ENCODE peak calls at places on chromosomes 7 and 10, in seven cellular contexts. One of them, this sample, is unnamed. For H3K4me1, the result is how much of the 10 kb centered on the place peaks cover.

GRCh38 chr7:26006421-26006820 is 145.6 kb upstream of the NFE2L3 start:
- DNase-seq in GM23248: no peak
- DNase-seq in PC-9: no peak
- DNase-seq in mammary epithelial cell: no peak
- DNase-seq in neural progenitor cell: no peak
- DNase-seq in OCI-LY7: no peak
- DNase-seq in HepG2: no peak
- DNase-seq in this sample: no peak

GRCh38 chr10:26480909-26481703 is 43.0 kb downstream of the APBB1IP start:
- DNase-seq in GM23248: no peak
- DNase-seq in PC-9: no peak
- DNase-seq in mammary epithelial cell: no peak
- DNase-seq in neural progenitor cell: no peak
- DNase-seq in OCI-LY7: peak
- DNase-seq in HepG2: no peak
- DNase-seq in this sample: no peak

GRCh38 chr7:4241791-4242190 is 440.3 kb upstream of the FOXK1 start:
- DNase-seq in GM23248: no peak
- DNase-seq in PC-9: no peak
- DNase-seq in mammary epithelial cell: no peak
- DNase-seq in neural progenitor cell: peak
- DNase-seq in OCI-LY7: no peak
- DNase-seq in HepG2: no peak
- DNase-seq in this sample: no peak

GRCh38 chr10:133100706-133101463 is 13.2 kb downstream of the ADGRA1 start:
- DNase-seq in GM23248: peak
- DNase-seq in PC-9: no peak
- DNase-seq in mammary epithelial cell: no peak
- DNase-seq in neural progenitor cell: peak
- DNase-seq in OCI-LY7: no peak
- DNase-seq in HepG2: no peak
- DNase-seq in this sample: no peak

GRCh38 chr10:109961181-109962001 is 38.1 kb upstream of the XPNPEP1 start:
- DNase-seq in GM23248: peak
- DNase-seq in PC-9: peak
- DNase-seq in mammary epithelial cell: peak
- DNase-seq in neural progenitor cell: no peak
- DNase-seq in OCI-LY7: no peak
- DNase-seq in HepG2: no peak
- DNase-seq in this sample: peak

GRCh38 chr7:30796105-30796869 is 25.1 kb downstream of the MINDY4 start:
- DNase-seq in GM23248: peak
- DNase-seq in PC-9: peak
- DNase-seq in mammary epithelial cell: peak
- DNase-seq in neural progenitor cell: no peak
- DNase-seq in OCI-LY7: no peak
- DNase-seq in HepG2: no peak
- DNase-seq in this sample: peak

GRCh38 chr7:158997471-158997870 is 141.1 kb downstream of the DYNC2I1 start:
- DNase-seq in GM23248: no peak
- DNase-seq in PC-9: no peak
- DNase-seq in mammary epithelial cell: no peak
- DNase-seq in neural progenitor cell: no peak
- DNase-seq in OCI-LY7: no peak
- DNase-seq in HepG2: no peak
- DNase-seq in this sample: no peak

GRCh38 chr7:155521743-155522398 is 24.5 kb downstream of the CNPY1 start:
- DNase-seq in GM23248: no peak
- DNase-seq in PC-9: no peak
- DNase-seq in mammary epithelial cell: no peak
- DNase-seq in neural progenitor cell: no peak
- DNase-seq in OCI-LY7: no peak
- DNase-seq in HepG2: no peak
- DNase-seq in this sample: no peak

GRCh38 chr10:77391605-77392235 is 245.9 kb downstream of the KCNMA1 start:
- DNase-seq in GM23248: peak
- DNase-seq in PC-9: peak
- DNase-seq in mammary epithelial cell: peak
- DNase-seq in neural progenitor cell: peak
- DNase-seq in OCI-LY7: peak
- DNase-seq in HepG2: peak
- DNase-seq in this sample: peak

GRCh38 chr7:2629740-2630681 is 1.8 kb upstream of the TTYH3 start:
- DNase-seq in GM23248: no peak
- DNase-seq in PC-9: no peak
- DNase-seq in mammary epithelial cell: peak
- DNase-seq in neural progenitor cell: no peak
- DNase-seq in OCI-LY7: no peak
- DNase-seq in HepG2: peak
- DNase-seq in this sample: no peak

GRCh38 chr10:123855013-123855684 is 36.5 kb downstream of the CPXM2 start:
- DNase-seq in GM23248: no peak
- DNase-seq in PC-9: no peak
- DNase-seq in mammary epithelial cell: no peak
- DNase-seq in neural progenitor cell: no peak
- DNase-seq in OCI-LY7: no peak
- DNase-seq in HepG2: no peak
- DNase-seq in this sample: no peak

GRCh38 chr7:101935521-101936141 is 118.2 kb downstream of the CUX1 start:
- DNase-seq in GM23248: no peak
- DNase-seq in PC-9: no peak
- DNase-seq in mammary epithelial cell: no peak
- DNase-seq in neural progenitor cell: no peak
- DNase-seq in OCI-LY7: peak
- DNase-seq in HepG2: no peak
- DNase-seq in this sample: no peak

GRCh38 chr10:13690281-13690825 is 103.6 kb downstream of the PRPF18 start:
- DNase-seq in GM23248: no peak
- DNase-seq in PC-9: peak
- DNase-seq in mammary epithelial cell: peak
- DNase-seq in neural progenitor cell: peak
- DNase-seq in OCI-LY7: no peak
- DNase-seq in HepG2: no peak
- DNase-seq in this sample: no peak

GRCh38 chr7:133703547-133703946 is 423.6 kb upstream of the LRGUK start:
- DNase-seq in GM23248: peak
- DNase-seq in PC-9: no peak
- DNase-seq in mammary epithelial cell: peak
- DNase-seq in neural progenitor cell: no peak
- DNase-seq in OCI-LY7: no peak
- DNase-seq in HepG2: no peak
- DNase-seq in this sample: peak

GRCh38 chr10:34454590-34455289 is 360.4 kb downstream of the PARD3 start:
- DNase-seq in GM23248: no peak
- DNase-seq in PC-9: no peak
- DNase-seq in mammary epithelial cell: no peak
- DNase-seq in neural progenitor cell: no peak
- DNase-seq in OCI-LY7: no peak
- DNase-seq in HepG2: no peak
- DNase-seq in this sample: peak

GRCh38 chr10:17210361-17210760 is 8.9 kb upstream of the TRDMT1 start:
- DNase-seq in GM23248: peak
- DNase-seq in PC-9: no peak
- DNase-seq in mammary epithelial cell: no peak
- DNase-seq in neural progenitor cell: no peak
- DNase-seq in OCI-LY7: no peak
- DNase-seq in HepG2: no peak
- DNase-seq in this sample: peak

GRCh38 chr7:142176901-142177300 is 65.4 kb downstream of the MGAM2 start:
- DNase-seq in GM23248: no peak
- DNase-seq in PC-9: no peak
- DNase-seq in mammary epithelial cell: peak
- DNase-seq in neural progenitor cell: no peak
- DNase-seq in OCI-LY7: no peak
- DNase-seq in HepG2: no peak
- DNase-seq in this sample: no peak

GRCh38 chr7:42493436-42494198 is 256.6 kb upstream of the GLI3 start:
- DNase-seq in GM23248: peak
- DNase-seq in PC-9: no peak
- DNase-seq in mammary epithelial cell: peak
- DNase-seq in neural progenitor cell: peak
- DNase-seq in OCI-LY7: no peak
- DNase-seq in HepG2: no peak
- DNase-seq in this sample: peak

GRCh38 chr10:91557540-91558231 is 75.2 kb downstream of the PPP1R3C start:
- DNase-seq in GM23248: no peak
- DNase-seq in PC-9: no peak
- DNase-seq in mammary epithelial cell: no peak
- DNase-seq in neural progenitor cell: no peak
- DNase-seq in OCI-LY7: no peak
- DNase-seq in HepG2: no peak
- DNase-seq in this sample: peak

GRCh38 chr7:36790280-36790679 is 66.0 kb upstream of the AOAH start:
- DNase-seq in GM23248: no peak
- DNase-seq in PC-9: no peak
- DNase-seq in mammary epithelial cell: no peak
- DNase-seq in neural progenitor cell: no peak
- DNase-seq in OCI-LY7: no peak
- DNase-seq in HepG2: no peak
- DNase-seq in this sample: no peak

GRCh38 chr10:118698421-118698820 is 56.3 kb downstream of the CACUL1 start:
- DNase-seq in GM23248: peak
- DNase-seq in PC-9: no peak
- DNase-seq in mammary epithelial cell: peak
- DNase-seq in neural progenitor cell: no peak
- DNase-seq in OCI-LY7: no peak
- DNase-seq in HepG2: peak
- DNase-seq in this sample: peak

GRCh38 chr10:14723052-14723689 is 51.5 kb downstream of the FAM107B start:
- DNase-seq in GM23248: no peak
- DNase-seq in PC-9: no peak
- DNase-seq in mammary epithelial cell: no peak
- DNase-seq in neural progenitor cell: no peak
- DNase-seq in OCI-LY7: peak
- DNase-seq in HepG2: no peak
- DNase-seq in this sample: no peak

GRCh38 chr10:126060232-126060935 is 164.0 kb downstream of the FANK1 start:
- DNase-seq in GM23248: peak
- DNase-seq in PC-9: no peak
- DNase-seq in mammary epithelial cell: no peak
- DNase-seq in neural progenitor cell: no peak
- DNase-seq in OCI-LY7: no peak
- DNase-seq in HepG2: no peak
- DNase-seq in this sample: peak

GRCh38 chr10:48701941-48702340 is 17.3 kb downstream of the WDFY4 start:
- DNase-seq in GM23248: no peak
- DNase-seq in PC-9: no peak
- DNase-seq in mammary epithelial cell: no peak
- DNase-seq in neural progenitor cell: no peak
- DNase-seq in OCI-LY7: no peak
- DNase-seq in HepG2: no peak
- DNase-seq in this sample: no peak
- H3K4me1 ChIP-seq in GM23248: under half
- H3K4me1 ChIP-seq in PC-9: under half
- H3K4me1 ChIP-seq in mammary epithelial cell: under half
- H3K4me1 ChIP-seq in neural progenitor cell: under half
- H3K4me1 ChIP-seq in OCI-LY7: under half
- H3K4me1 ChIP-seq in HepG2: under half
- H3K4me1 ChIP-seq in this sample: under half

GRCh38 chr10:69379800-69380199 is 36.9 kb downstream of the TACR2 start:
- DNase-seq in GM23248: no peak
- DNase-seq in PC-9: no peak
- DNase-seq in mammary epithelial cell: no peak
- DNase-seq in neural progenitor cell: no peak
- DNase-seq in OCI-LY7: no peak
- DNase-seq in HepG2: no peak
- DNase-seq in this sample: no peak

GRCh38 chr10:69384320-69384719 is 32.4 kb downstream of the TACR2 start:
- DNase-seq in GM23248: no peak
- DNase-seq in PC-9: no peak
- DNase-seq in mammary epithelial cell: no peak
- DNase-seq in neural progenitor cell: no peak
- DNase-seq in OCI-LY7: no peak
- DNase-seq in HepG2: no peak
- DNase-seq in this sample: no peak

GRCh38 chr10:69385454-69386350 is 31.0 kb downstream of the TACR2 start:
- DNase-seq in GM23248: no peak
- DNase-seq in PC-9: peak
- DNase-seq in mammary epithelial cell: peak
- DNase-seq in neural progenitor cell: no peak
- DNase-seq in OCI-LY7: no peak
- DNase-seq in HepG2: peak
- DNase-seq in this sample: no peak

GRCh38 chr10:69383485-69384089 is 33.1 kb downstream of the TACR2 start:
- DNase-seq in GM23248: peak
- DNase-seq in PC-9: no peak
- DNase-seq in mammary epithelial cell: no peak
- DNase-seq in neural progenitor cell: no peak
- DNase-seq in OCI-LY7: no peak
- DNase-seq in HepG2: peak
- DNase-seq in this sample: peak

DNA sequence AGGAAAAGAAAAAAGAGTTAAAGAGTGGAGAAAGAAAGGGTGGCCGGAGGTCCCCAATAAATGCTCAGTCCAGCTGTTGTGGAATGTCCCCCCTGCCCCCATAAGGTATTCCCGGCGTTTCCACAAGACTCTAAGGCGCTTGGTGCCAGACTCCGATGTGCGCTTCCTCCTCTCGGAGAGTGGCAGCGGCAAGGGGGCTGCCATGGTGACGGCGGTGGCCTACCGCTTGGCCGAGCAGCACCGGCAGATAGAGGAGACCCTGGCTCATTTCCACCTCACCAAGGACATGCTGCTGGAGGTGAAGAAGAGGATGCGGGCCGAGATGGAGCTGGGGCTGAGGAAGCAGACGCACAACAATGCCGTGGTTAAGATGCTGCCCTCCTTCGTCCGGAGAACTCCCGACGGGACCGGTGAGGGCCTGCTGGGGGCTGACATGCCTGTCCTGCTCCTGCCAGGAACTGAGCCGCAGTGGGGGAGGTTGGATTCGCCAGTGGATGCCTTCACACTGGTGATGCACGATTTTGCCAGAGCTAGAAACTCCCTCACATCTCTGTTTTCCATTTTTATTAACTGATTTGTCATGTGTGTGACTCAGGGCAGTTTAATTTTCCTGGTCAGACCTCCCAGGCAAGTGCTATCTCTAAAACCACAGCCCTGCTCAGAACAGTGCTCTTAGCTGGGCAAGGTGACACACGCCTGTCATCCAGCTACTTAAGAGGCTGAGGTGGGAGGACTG is 34.2 kb downstream of the TACR2 start:
- DNase-seq in GM23248: peak
- DNase-seq in PC-9: peak
- DNase-seq in mammary epithelial cell: peak
- DNase-seq in neural progenitor cell: no peak
- DNase-seq in OCI-LY7: no peak
- DNase-seq in HepG2: no peak
- DNase-seq in this sample: peak
- H2AFZ ChIP-seq in GM23248: no peak
- H2AFZ ChIP-seq in PC-9: no peak
- H2AFZ ChIP-seq in mammary epithelial cell: no peak
- H2AFZ ChIP-seq in neural progenitor cell: no peak
- H2AFZ ChIP-seq in OCI-LY7: no peak
- H2AFZ ChIP-seq in HepG2: no peak
- H2AFZ ChIP-seq in this sample: no peak

GRCh38 chr7:91568138-91568537 is 303.9 kb downstream of the FZD1 start:
- DNase-seq in GM23248: no peak
- DNase-seq in PC-9: no peak
- DNase-seq in mammary epithelial cell: no peak
- DNase-seq in neural progenitor cell: no peak
- DNase-seq in OCI-LY7: no peak
- DNase-seq in HepG2: no peak
- DNase-seq in this sample: no peak
- H3K4me1 ChIP-seq in GM23248: under half
- H3K4me1 ChIP-seq in PC-9: under half
- H3K4me1 ChIP-seq in mammary epithelial cell: under half
- H3K4me1 ChIP-seq in neural progenitor cell: under half
- H3K4me1 ChIP-seq in OCI-LY7: under half
- H3K4me1 ChIP-seq in HepG2: half or more
- H3K4me1 ChIP-seq in this sample: under half

GRCh38 chr10:102603946-102604345 is 40.3 kb upstream of the TRIM8 start:
- DNase-seq in GM23248: peak
- DNase-seq in PC-9: no peak
- DNase-seq in mammary epithelial cell: no peak
- DNase-seq in neural progenitor cell: no peak
- DNase-seq in OCI-LY7: no peak
- DNase-seq in HepG2: no peak
- DNase-seq in this sample: peak
- H2AFZ ChIP-seq in GM23248: no peak
- H2AFZ ChIP-seq in PC-9: no peak
- H2AFZ ChIP-seq in mammary epithelial cell: no peak
- H2AFZ ChIP-seq in neural progenitor cell: no peak
- H2AFZ ChIP-seq in OCI-LY7: no peak
- H2AFZ ChIP-seq in HepG2: no peak
- H2AFZ ChIP-seq in this sample: no peak

This sample was measured in fibroblast of lung.